ENCODE peak calls at places on chromosomes 3 and 15, in nine cellular contexts. V, P, C, T, I, J, R, M and N are unnamed samples.
A peak's percentile ranks its signal among the peaks of the same experiment; 100 is the strongest.

GRCh38 chr3:111895079-111895478 is 36.0 kb downstream of the PHLDB2 start:
- DNase-seq in T (no peak), J (no peak), M (peak; percentile 79), C (no peak), V (no peak), R (no peak), I (no peak), P (peak; percentile 59), N (no peak)

GRCh38 chr3:66778749-66779148 is 219.4 kb upstream of the KBTBD8 start:
- DNase-seq in R (no peak), J (no peak), V (no peak), C (no peak), I (no peak), T (no peak), P (no peak), M (no peak), N (no peak)

GRCh38 chr3:141127344-141128125 is 76.4 kb downstream of the SPSB4 start:
- DNase-seq in T (no peak), M (no peak), I (no peak), R (no peak), J (no peak), P (no peak), V (no peak), C (no peak), N (no peak)

GRCh38 chr3:46742992-46743391 is 25.3 kb upstream of the PRSS50 start:
- DNase-seq in P (no peak), C (no peak), R (no peak), I (no peak), V (peak; percentile 79), J (no peak), T (no peak), M (no peak), N (no peak)

GRCh38 chr3:41259449-41260062 is 60.3 kb downstream of the CTNNB1 start:
- DNase-seq in R (no peak), V (no peak), T (no peak), I (no peak), P (no peak), J (no peak), M (peak; percentile 39), C (peak; percentile 51), N (no peak)

GRCh38 chr15:34038404-34039179 is 412 bp downstream of the AVEN start:
- DNase-seq in J (peak; percentile 88), I (peak; percentile 72), P (peak; percentile 82), M (peak; percentile 74), R (peak; percentile 40), V (peak; percentile 90), T (peak; percentile 76), C (peak; percentile 63), N (peak; percentile 49)

GRCh38 chr3:128784228-128784627 is 58.2 kb downstream of the RAB7A start:
- DNase-seq in I (peak; percentile 68), C (no peak), T (no peak), M (no peak), V (peak; percentile 93), P (peak; percentile 86), R (no peak), J (no peak), N (peak; percentile 28)

GRCh38 chr3:5301671-5302297 is 114.3 kb downstream of the EDEM1 start:
- DNase-seq in I (no peak), M (peak; percentile 7), P (no peak), J (no peak), C (no peak), V (no peak), R (no peak), T (no peak), N (no peak)

GRCh38 chr3:10366681-10367101 is 45.8 kb upstream of the SEC13 start:
- DNase-seq in M (peak; percentile 97), T (no peak), R (no peak), C (peak; percentile 92), V (no peak), J (no peak), I (no peak), P (peak; percentile 40), N (no peak)

GRCh38 chr3:85846940-85847339 is 888.2 kb downstream of the CADM2 start:
- DNase-seq in V (no peak), R (no peak), P (no peak), J (no peak), M (no peak), C (no peak), I (no peak), T (no peak), N (no peak)

GRCh38 chr3:98734737-98735136 is 28.4 kb upstream of the ST3GAL6 start:
- DNase-seq in C (no peak), I (no peak), R (no peak), T (no peak), P (no peak), J (no peak), V (no peak), M (peak; percentile 50), N (no peak)

GRCh38 chr3:78221796-78222195 is 1181.9 kb downstream of the ROBO2 start:
- DNase-seq in M (no peak), P (no peak), T (no peak), I (no peak), C (peak; percentile 1), V (peak; percentile 86), J (no peak), R (no peak), N (no peak)

GRCh38 chr15:52328680-52329079 is 33.1 kb upstream of the MYO5C start:
- DNase-seq in R (no peak), M (no peak), I (no peak), P (no peak), C (no peak), V (no peak), T (no peak), J (no peak), N (no peak)

GRCh38 chr3:49454457-49454856 is 15.6 kb upstream of the DAG1 start:
- DNase-seq in C (peak; percentile 47), R (no peak), V (peak; percentile 93), M (no peak), J (no peak), I (no peak), T (no peak), P (peak; percentile 95), N (peak; percentile 36)

DNA sequence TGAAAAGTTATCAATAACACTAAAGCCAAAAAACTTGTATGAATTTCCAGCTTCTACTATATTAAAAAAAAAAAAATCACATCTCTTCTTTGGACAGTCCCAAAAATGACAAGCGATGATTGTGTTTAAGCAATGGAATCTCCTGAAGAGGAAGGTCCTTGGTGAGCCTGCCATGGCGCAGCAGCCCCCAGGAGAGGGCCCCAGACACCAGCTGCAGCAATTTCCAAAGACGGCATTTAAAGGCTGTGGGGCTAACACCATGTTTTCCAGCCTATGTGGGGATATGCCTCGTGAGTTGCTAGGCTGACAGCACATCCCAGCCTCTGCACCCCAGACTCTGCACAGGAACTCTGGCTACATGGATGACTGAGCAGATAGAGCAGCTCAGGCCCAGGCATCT is 14.7 kb downstream of the SKIC8 start:
- DNase-seq in R (no peak), V (peak; percentile 63), M (no peak), T (no peak), P (no peak), I (no peak), J (no peak), C (no peak), N (no peak)
- TF ChIP-seq CTCF in R (no peak), V (peak; percentile 68), M (peak; percentile 4), T (no peak), P (peak; percentile 51), I (no peak), J (no peak), C (no peak), N (peak; percentile 28)

DNA sequence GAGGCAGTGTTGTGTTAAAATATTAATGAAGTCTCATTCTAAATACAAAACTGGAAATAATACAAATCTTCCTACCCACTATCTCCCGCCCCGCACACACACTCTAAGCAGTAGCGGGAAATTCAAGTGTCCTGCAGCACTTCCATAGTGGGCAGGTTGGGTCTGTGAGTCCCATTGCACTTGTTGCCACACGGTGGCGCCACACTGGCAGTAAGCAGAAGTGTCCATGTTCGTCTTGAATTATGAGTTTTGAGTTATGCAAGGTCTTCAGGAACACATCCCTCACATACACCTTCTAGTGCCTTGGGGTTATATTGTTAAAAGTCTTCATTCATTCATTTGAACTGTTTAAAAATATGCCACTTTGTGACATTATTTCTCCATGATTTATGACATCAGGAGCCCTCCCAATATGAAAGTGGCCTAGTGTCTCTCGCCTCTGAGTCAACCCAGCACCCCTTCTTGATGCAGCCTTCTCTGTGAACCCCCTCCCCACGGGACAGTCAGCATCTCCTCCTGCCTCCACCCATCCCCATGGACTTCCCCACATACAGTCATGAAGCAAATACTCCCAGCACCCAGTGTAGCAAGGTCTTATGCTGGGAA is 17.6 kb upstream of the CCDC174 start:
- DNase-seq in J (peak; percentile 68), P (peak; percentile 80), M (peak; percentile 77), I (peak; percentile 64), T (peak; percentile 50), C (peak; percentile 41), R (no peak), V (peak; percentile 75), N (no peak)
- TF ChIP-seq CTCF in J (peak; percentile 52), P (peak; percentile 95), M (peak; percentile 84), I (peak; percentile 76), T (peak; percentile 63), C (peak; percentile 72), R (peak; percentile 69), V (peak; percentile 95), N (peak; percentile 77)

DNA sequence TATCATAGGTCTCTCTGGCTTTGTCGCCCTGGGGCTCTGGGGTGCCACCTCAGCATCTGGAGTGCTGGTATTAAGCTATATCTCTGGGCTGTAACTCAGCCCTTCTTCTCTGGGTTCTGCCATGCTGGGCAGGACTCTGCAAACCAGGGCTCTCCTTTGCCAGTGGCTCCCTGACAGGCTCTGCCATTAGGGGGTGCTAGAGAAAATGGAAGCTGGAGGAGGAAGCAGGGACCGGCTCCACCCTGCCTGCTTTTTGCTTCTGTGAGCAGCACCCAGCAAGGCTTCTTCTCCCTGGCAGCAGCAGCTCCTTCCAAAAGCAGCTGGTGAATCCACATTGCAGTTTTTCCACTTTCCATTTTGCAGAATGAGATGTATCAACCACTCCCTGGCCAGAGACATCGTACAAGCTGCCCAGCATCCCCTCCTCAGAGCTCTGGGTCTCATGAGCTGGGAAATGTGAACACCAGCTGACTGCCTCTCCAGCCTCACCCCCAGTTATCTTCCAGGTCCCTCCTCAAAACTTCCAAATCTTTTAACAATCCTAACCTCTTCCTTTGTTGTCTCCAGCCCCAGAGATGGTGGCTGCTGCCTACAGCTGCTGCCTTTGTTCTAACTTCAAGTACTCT is 165.0 kb downstream of the ABHD5 start:
- DNase-seq in J (peak; percentile 59), I (no peak), C (peak; percentile 49), M (peak; percentile 79), R (no peak), T (peak; percentile 72), P (peak; percentile 90), V (peak; percentile 94), N (peak; percentile 35)
- TF ChIP-seq CTCF in J (peak; percentile 50), I (peak; percentile 41), C (peak; percentile 87), M (peak; percentile 92), R (peak; percentile 31), T (peak; percentile 53), P (peak; percentile 86), V (peak; percentile 82), N (peak; percentile 61)

DNA sequence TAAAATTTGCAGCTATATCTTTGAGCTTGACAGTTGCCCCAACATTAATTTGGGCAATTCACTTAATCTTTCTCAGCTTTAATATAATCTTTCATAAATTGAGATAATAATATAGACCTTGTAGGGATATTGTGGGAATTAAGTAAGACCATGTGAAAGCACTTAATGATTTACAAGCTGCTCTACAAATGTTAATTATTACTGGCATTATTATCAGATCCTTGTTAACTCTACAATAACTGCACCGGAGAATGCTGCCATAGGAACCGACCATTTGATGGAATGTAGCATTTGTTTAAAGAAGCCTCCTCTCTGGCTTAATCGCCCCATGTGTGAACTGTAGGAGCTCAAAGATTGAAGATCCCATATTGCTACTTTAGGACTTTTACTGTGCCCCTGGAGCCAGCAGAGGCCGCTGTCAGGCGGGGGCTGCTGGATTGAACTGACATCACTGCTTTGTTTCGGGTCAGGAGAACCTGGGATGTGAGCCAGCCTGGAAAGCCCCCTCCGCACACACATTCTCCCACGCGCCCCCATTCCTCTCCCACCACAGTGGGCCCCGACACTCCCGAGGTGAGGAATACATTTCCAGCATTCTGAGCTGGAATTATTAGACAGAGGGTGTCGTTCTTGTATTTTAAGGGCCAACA is 154.2 kb upstream of the TNIK start:
- DNase-seq in V (peak; percentile 90), I (peak; percentile 35), T (no peak), J (no peak), M (peak; percentile 62), P (peak; percentile 72), R (no peak), C (peak; percentile 24), N (no peak)
- TF ChIP-seq CTCF in V (peak; percentile 89), I (no peak), T (no peak), J (no peak), M (peak; percentile 73), P (peak; percentile 86), R (peak; percentile 20), C (peak; percentile 54), N (peak; percentile 63)